ENCODE peak calls at places on chromosomes 12 and 14, in eight cellular contexts. N is NCI-H2081 treated with DMSO at 0.1 percent for 48 hours; K is activated CD8-positive, alpha-beta memory T cell treated with anti-CD3 and anti-CD28 coated beads for 4 hours; Q is activated effector memory CD4-positive, alpha-beta T cell treated with Interleukin-2 at 50 U/mL for 16 hours; F is SK-N-SH; R is T-helper 1 cell; G is ELR; A is NCI-H1417 treated with DMSO at 0.1 percent for 48 hours. I is an unnamed sample.

GRCh38 chr14:95741051-95741490 is 27.1 kb upstream of the TCL1A start:
- DNase-seq in Q (no peak), K (no peak), F (no peak), A (no peak), N (no peak), G (peak), R (no peak), I (no peak)

GRCh38 chr12:99618657-99619056 is 28.9 kb upstream of the GARIN6 start:
- DNase-seq in N (no peak), A (no peak), F (no peak), R (no peak), Q (no peak), G (peak), K (no peak), I (no peak)

GRCh38 chr12:89984846-89985245 is 276.2 kb upstream of the ATP2B1 start:
- DNase-seq in G (no peak), Q (no peak), K (no peak), F (no peak), N (no peak), A (no peak), R (no peak), I (no peak)

GRCh38 chr12:88334271-88334670 is 192.2 kb downstream of the TMTC3 start:
- DNase-seq in R (no peak), F (no peak), K (no peak), Q (no peak), A (no peak), G (no peak), N (no peak), I (no peak)

GRCh38 chr12:47963340-47964040 is at the start of gene TMEM106C:
- DNase-seq in G (peak), K (peak), Q (peak), R (peak), A (peak), N (peak), F (peak), I (peak)

GRCh38 chr12:106078358-106079025 is 60.3 kb downstream of the NUAK1 start:
- DNase-seq in F (no peak), R (no peak), A (no peak), G (peak), N (no peak), Q (no peak), K (no peak), I (no peak)

GRCh38 chr14:31024577-31025334 is 693 bp upstream of the AP4S1 start:
- DNase-seq in G (peak), K (no peak), Q (no peak), R (no peak), F (no peak), A (no peak), N (no peak), I (no peak)

GRCh38 chr12:47877081-47877480 is 27.7 kb downstream of the VDR start:
- DNase-seq in A (no peak), F (no peak), R (no peak), Q (no peak), K (no peak), N (no peak), G (no peak), I (no peak)

GRCh38 chr14:77037338-77037782 is 8.9 kb upstream of the IRF2BPL start:
- DNase-seq in N (peak), R (no peak), F (no peak), A (peak), G (no peak), K (no peak), Q (no peak), I (no peak)

GRCh38 chr12:66861157-66861750 is 182.4 kb upstream of the GRIP1 start:
- DNase-seq in N (peak), A (peak), Q (peak), F (peak), K (peak), R (peak), G (peak), I (peak)

GRCh38 chr12:13156277-13156676 is 40.2 kb upstream of the EMP1 start:
- DNase-seq in Q (no peak), N (no peak), K (no peak), G (no peak), F (no peak), R (no peak), A (no peak), I (no peak)

GRCh38 chr12:2624543-2625266 is 170.1 kb upstream of the FKBP4 start:
- DNase-seq in A (no peak), Q (no peak), N (no peak), F (peak), R (no peak), G (peak), K (no peak), I (peak)